ENCODE peak calls at places on chromosome 5, in seven cellular contexts. One of them, this sample, is unnamed.

GRCh38 chr5:147869112-147869511 is 9.4 kb upstream of the SCGB3A2 start:
- DNase-seq in brain microvascular endothelial cell: no peak
- DNase-seq in mucosa of descending colon: no peak
- DNase-seq in psoas muscle: no peak
- DNase-seq in GM20000: no peak
- DNase-seq in AG09309: no peak
- DNase-seq in foreskin fibroblast: no peak
- DNase-seq in this sample: no peak

GRCh38 chr5:101943784-101944183 is 352.3 kb downstream of the SLCO4C1 start:
- DNase-seq in foreskin fibroblast: no peak
- DNase-seq in mucosa of descending colon: no peak
- DNase-seq in AG09309: no peak
- DNase-seq in GM20000: no peak
- DNase-seq in psoas muscle: no peak
- DNase-seq in brain microvascular endothelial cell: no peak
- DNase-seq in this sample: no peak

GRCh38 chr5:76690027-76690679 is 25.8 kb upstream of the F2R start:
- DNase-seq in GM20000: no peak
- DNase-seq in psoas muscle: no peak
- DNase-seq in AG09309: no peak
- DNase-seq in foreskin fibroblast: no peak
- DNase-seq in mucosa of descending colon: no peak
- DNase-seq in brain microvascular endothelial cell: no peak
- DNase-seq in this sample: no peak

GRCh38 chr5:17219006-17219422 is 1.6 kb downstream of the BASP1 start:
- DNase-seq in mucosa of descending colon: peak
- DNase-seq in foreskin fibroblast: peak
- DNase-seq in brain microvascular endothelial cell: no peak
- DNase-seq in GM20000: peak
- DNase-seq in AG09309: no peak
- DNase-seq in psoas muscle: no peak
- DNase-seq in this sample: no peak

GRCh38 chr5:316210-317085 is 5.1 kb upstream of the AHRR start:
- DNase-seq in mucosa of descending colon: no peak
- DNase-seq in AG09309: no peak
- DNase-seq in psoas muscle: no peak
- DNase-seq in foreskin fibroblast: no peak
- DNase-seq in brain microvascular endothelial cell: no peak
- DNase-seq in GM20000: no peak
- DNase-seq in this sample: no peak

GRCh38 chr5:154528005-154528594 is 50.1 kb upstream of the HAND1 start:
- DNase-seq in mucosa of descending colon: no peak
- DNase-seq in GM20000: no peak
- DNase-seq in AG09309: no peak
- DNase-seq in foreskin fibroblast: no peak
- DNase-seq in brain microvascular endothelial cell: no peak
- DNase-seq in psoas muscle: no peak
- DNase-seq in this sample: no peak

GRCh38 chr5:173310861-173311515 is 17.2 kb downstream of the STC2 start:
- DNase-seq in AG09309: no peak
- DNase-seq in mucosa of descending colon: no peak
- DNase-seq in foreskin fibroblast: no peak
- DNase-seq in psoas muscle: no peak
- DNase-seq in brain microvascular endothelial cell: no peak
- DNase-seq in GM20000: no peak
- DNase-seq in this sample: no peak

GRCh38 chr5:66209350-66209749 is 65.2 kb downstream of the SREK1 start:
- DNase-seq in brain microvascular endothelial cell: no peak
- DNase-seq in AG09309: no peak
- DNase-seq in psoas muscle: no peak
- DNase-seq in GM20000: no peak
- DNase-seq in foreskin fibroblast: no peak
- DNase-seq in mucosa of descending colon: no peak
- DNase-seq in this sample: no peak

GRCh38 chr5:34687269-34688011 is 31.3 kb downstream of the RAI14 start:
- DNase-seq in brain microvascular endothelial cell: peak
- DNase-seq in AG09309: peak
- DNase-seq in mucosa of descending colon: no peak
- DNase-seq in psoas muscle: no peak
- DNase-seq in foreskin fibroblast: no peak
- DNase-seq in GM20000: no peak
- DNase-seq in this sample: no peak

GRCh38 chr5:125659316-125660071 is 763.7 kb upstream of the GRAMD2B start:
- DNase-seq in GM20000: no peak
- DNase-seq in brain microvascular endothelial cell: peak
- DNase-seq in mucosa of descending colon: no peak
- DNase-seq in AG09309: no peak
- DNase-seq in psoas muscle: no peak
- DNase-seq in foreskin fibroblast: peak
- DNase-seq in this sample: peak

GRCh38 chr5:53568868-53569267 is 8.4 kb downstream of the NDUFS4 start:
- DNase-seq in psoas muscle: no peak
- DNase-seq in brain microvascular endothelial cell: no peak
- DNase-seq in foreskin fibroblast: peak
- DNase-seq in AG09309: peak
- DNase-seq in mucosa of descending colon: no peak
- DNase-seq in GM20000: no peak
- DNase-seq in this sample: no peak

GRCh38 chr5:68339921-68340321 is 124.4 kb downstream of the PIK3R1 start:
- DNase-seq in mucosa of descending colon: no peak
- DNase-seq in AG09309: no peak
- DNase-seq in brain microvascular endothelial cell: peak
- DNase-seq in GM20000: no peak
- DNase-seq in psoas muscle: no peak
- DNase-seq in foreskin fibroblast: no peak
- DNase-seq in this sample: no peak

GRCh38 chr5:97998946-97999345 is 774.5 kb upstream of the RGMB start:
- DNase-seq in GM20000: no peak
- DNase-seq in psoas muscle: no peak
- DNase-seq in foreskin fibroblast: peak
- DNase-seq in AG09309: no peak
- DNase-seq in mucosa of descending colon: no peak
- DNase-seq in brain microvascular endothelial cell: no peak
- DNase-seq in this sample: peak

GRCh38 chr5:34822921-34823715 is 15.8 kb upstream of the TTC23L start:
- DNase-seq in mucosa of descending colon: no peak
- DNase-seq in GM20000: no peak
- DNase-seq in foreskin fibroblast: no peak
- DNase-seq in AG09309: no peak
- DNase-seq in brain microvascular endothelial cell: no peak
- DNase-seq in psoas muscle: no peak
- DNase-seq in this sample: no peak

GRCh38 chr5:142866563-142867275 is 96.5 kb downstream of the ARHGAP26 start:
- DNase-seq in foreskin fibroblast: no peak
- DNase-seq in psoas muscle: no peak
- DNase-seq in mucosa of descending colon: no peak
- DNase-seq in GM20000: peak
- DNase-seq in AG09309: no peak
- DNase-seq in brain microvascular endothelial cell: peak
- DNase-seq in this sample: peak

GRCh38 chr5:150641826-150642566 is 1.5 kb downstream of the SYNPO start:
- DNase-seq in brain microvascular endothelial cell: no peak
- DNase-seq in AG09309: no peak
- DNase-seq in mucosa of descending colon: no peak
- DNase-seq in GM20000: no peak
- DNase-seq in foreskin fibroblast: no peak
- DNase-seq in psoas muscle: no peak
- DNase-seq in this sample: no peak

GRCh38 chr5:159826351-159827222 is 89.7 kb upstream of the ADRA1B start:
- DNase-seq in psoas muscle: peak
- DNase-seq in AG09309: peak
- DNase-seq in mucosa of descending colon: no peak
- DNase-seq in GM20000: no peak
- DNase-seq in foreskin fibroblast: peak
- DNase-seq in brain microvascular endothelial cell: peak
- DNase-seq in this sample: no peak

GRCh38 chr5:53031695-53032096 is 42.5 kb downstream of the ITGA2 start:
- DNase-seq in AG09309: peak
- DNase-seq in GM20000: no peak
- DNase-seq in foreskin fibroblast: peak
- DNase-seq in mucosa of descending colon: no peak
- DNase-seq in psoas muscle: no peak
- DNase-seq in brain microvascular endothelial cell: peak
- DNase-seq in this sample: peak

GRCh38 chr5:56817306-56817986 is 2.1 kb downstream of the MAP3K1 start:
- DNase-seq in psoas muscle: no peak
- DNase-seq in AG09309: no peak
- DNase-seq in brain microvascular endothelial cell: no peak
- DNase-seq in mucosa of descending colon: no peak
- DNase-seq in GM20000: no peak
- DNase-seq in foreskin fibroblast: no peak
- DNase-seq in this sample: no peak

GRCh38 chr5:139711067-139711851 is 63.1 kb downstream of the CXXC5 start:
- DNase-seq in foreskin fibroblast: no peak
- DNase-seq in mucosa of descending colon: peak
- DNase-seq in GM20000: peak
- DNase-seq in brain microvascular endothelial cell: no peak
- DNase-seq in AG09309: no peak
- DNase-seq in psoas muscle: peak
- DNase-seq in this sample: no peak

GRCh38 chr5:179326176-179326997 is 18.9 kb downstream of the ADAMTS2 start:
- DNase-seq in psoas muscle: peak
- DNase-seq in mucosa of descending colon: peak
- DNase-seq in AG09309: peak
- DNase-seq in foreskin fibroblast: peak
- DNase-seq in brain microvascular endothelial cell: no peak
- DNase-seq in GM20000: no peak
- DNase-seq in this sample: peak

GRCh38 chr5:53169933-53170332 is 60.4 kb upstream of the MOCS2 start:
- DNase-seq in AG09309: no peak
- DNase-seq in foreskin fibroblast: no peak
- DNase-seq in psoas muscle: no peak
- DNase-seq in mucosa of descending colon: no peak
- DNase-seq in GM20000: no peak
- DNase-seq in brain microvascular endothelial cell: no peak
- DNase-seq in this sample: no peak

GRCh38 chr5:140111859-140112551 is 1.9 kb upstream of the PURA start:
- DNase-seq in psoas muscle: no peak
- DNase-seq in AG09309: no peak
- DNase-seq in mucosa of descending colon: no peak
- DNase-seq in brain microvascular endothelial cell: no peak
- DNase-seq in foreskin fibroblast: no peak
- DNase-seq in GM20000: no peak
- DNase-seq in this sample: no peak

GRCh38 chr5:3594514-3595101 is 1.0 kb upstream of the IRX1 start:
- DNase-seq in GM20000: peak
- DNase-seq in mucosa of descending colon: no peak
- DNase-seq in psoas muscle: no peak
- DNase-seq in foreskin fibroblast: peak
- DNase-seq in brain microvascular endothelial cell: no peak
- DNase-seq in AG09309: no peak
- DNase-seq in this sample: no peak
- TF ChIP-seq CTCF in GM20000: no peak
- TF ChIP-seq CTCF in mucosa of descending colon: no peak
- TF ChIP-seq CTCF in psoas muscle: no peak
- TF ChIP-seq CTCF in foreskin fibroblast: no peak
- TF ChIP-seq CTCF in brain microvascular endothelial cell: no peak
- TF ChIP-seq CTCF in AG09309: no peak
- TF ChIP-seq CTCF in this sample: no peak

GRCh38 chr5:6760003-6760402 is 46.8 kb downstream of the TENT4A start:
- DNase-seq in GM20000: no peak
- DNase-seq in AG09309: no peak
- DNase-seq in brain microvascular endothelial cell: no peak
- DNase-seq in psoas muscle: peak
- DNase-seq in foreskin fibroblast: no peak
- DNase-seq in mucosa of descending colon: no peak
- DNase-seq in this sample: no peak

GRCh38 chr5:6760636-6761035 is 47.4 kb downstream of the TENT4A start:
- DNase-seq in AG09309: no peak
- DNase-seq in GM20000: no peak
- DNase-seq in brain microvascular endothelial cell: no peak
- DNase-seq in foreskin fibroblast: no peak
- DNase-seq in psoas muscle: peak
- DNase-seq in mucosa of descending colon: no peak
- DNase-seq in this sample: no peak

GRCh38 chr5:6758201-6758600 is 45.0 kb downstream of the TENT4A start:
- DNase-seq in GM20000: no peak
- DNase-seq in psoas muscle: peak
- DNase-seq in brain microvascular endothelial cell: no peak
- DNase-seq in foreskin fibroblast: no peak
- DNase-seq in AG09309: no peak
- DNase-seq in mucosa of descending colon: no peak
- DNase-seq in this sample: no peak

GRCh38 chr5:6758706-6759105 is 45.5 kb downstream of the TENT4A start:
- DNase-seq in GM20000: no peak
- DNase-seq in AG09309: no peak
- DNase-seq in brain microvascular endothelial cell: no peak
- DNase-seq in psoas muscle: peak
- DNase-seq in mucosa of descending colon: no peak
- DNase-seq in foreskin fibroblast: no peak
- DNase-seq in this sample: no peak

GRCh38 chr5:6759401-6759800 is 46.2 kb downstream of the TENT4A start:
- DNase-seq in GM20000: no peak
- DNase-seq in brain microvascular endothelial cell: no peak
- DNase-seq in psoas muscle: peak
- DNase-seq in mucosa of descending colon: no peak
- DNase-seq in foreskin fibroblast: no peak
- DNase-seq in AG09309: no peak
- DNase-seq in this sample: no peak
- TF ChIP-seq CTCF in GM20000: no peak
- TF ChIP-seq CTCF in brain microvascular endothelial cell: no peak
- TF ChIP-seq CTCF in psoas muscle: no peak
- TF ChIP-seq CTCF in mucosa of descending colon: no peak
- TF ChIP-seq CTCF in foreskin fibroblast: no peak
- TF ChIP-seq CTCF in AG09309: no peak
- TF ChIP-seq CTCF in this sample: no peak

GRCh38 chr5:108484035-108484434 is 102.1 kb upstream of the FBXL17 start:
- DNase-seq in AG09309: no peak
- DNase-seq in foreskin fibroblast: no peak
- DNase-seq in GM20000: no peak
- DNase-seq in brain microvascular endothelial cell: no peak
- DNase-seq in mucosa of descending colon: no peak
- DNase-seq in psoas muscle: no peak
- DNase-seq in this sample: no peak

GRCh38 chr5:108481355-108481931 is 99.5 kb upstream of the FBXL17 start:
- DNase-seq in AG09309: peak
- DNase-seq in GM20000: peak
- DNase-seq in brain microvascular endothelial cell: peak
- DNase-seq in mucosa of descending colon: no peak
- DNase-seq in psoas muscle: no peak
- DNase-seq in foreskin fibroblast: peak
- DNase-seq in this sample: no peak
- TF ChIP-seq CTCF in AG09309: peak
- TF ChIP-seq CTCF in GM20000: no peak
- TF ChIP-seq CTCF in brain microvascular endothelial cell: peak
- TF ChIP-seq CTCF in mucosa of descending colon: no peak
- TF ChIP-seq CTCF in psoas muscle: no peak
- TF ChIP-seq CTCF in foreskin fibroblast: peak
- TF ChIP-seq CTCF in this sample: peak

DNA sequence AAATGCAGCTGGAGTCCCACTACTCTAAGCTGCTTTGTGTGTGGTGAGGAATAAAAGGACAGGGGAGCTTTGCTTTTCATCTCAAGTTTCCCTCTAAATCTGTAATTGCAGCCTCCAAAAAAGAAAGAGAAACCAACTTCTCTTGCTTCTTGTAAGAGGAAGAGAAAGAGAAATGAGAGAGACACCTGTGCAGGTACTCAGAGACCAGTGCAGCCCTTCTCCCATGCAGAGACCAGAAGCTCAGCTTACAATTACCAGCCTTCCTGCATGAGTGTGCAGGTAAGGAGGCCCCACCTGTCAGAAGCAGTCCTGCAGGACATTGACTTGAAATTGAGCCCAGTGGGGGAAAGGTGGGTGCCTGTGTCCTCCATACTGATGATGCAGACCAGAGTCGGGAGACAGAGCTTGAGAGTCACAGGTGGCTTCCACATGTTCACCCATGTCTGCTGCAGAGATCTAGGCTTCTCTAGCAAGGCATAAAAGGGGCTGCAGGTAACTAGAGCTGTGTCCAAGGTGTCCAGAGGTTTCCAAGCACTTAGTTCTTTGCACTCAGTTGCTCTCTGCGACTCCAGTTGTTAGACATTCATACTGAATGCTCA is 15.3 kb upstream of the MED10 start:
- DNase-seq in psoas muscle: no peak
- DNase-seq in brain microvascular endothelial cell: no peak
- DNase-seq in AG09309: no peak
- DNase-seq in foreskin fibroblast: no peak
- DNase-seq in GM20000: peak
- DNase-seq in mucosa of descending colon: no peak
- DNase-seq in this sample: no peak
- TF ChIP-seq CTCF in psoas muscle: no peak
- TF ChIP-seq CTCF in brain microvascular endothelial cell: no peak
- TF ChIP-seq CTCF in AG09309: no peak
- TF ChIP-seq CTCF in foreskin fibroblast: no peak
- TF ChIP-seq CTCF in GM20000: no peak
- TF ChIP-seq CTCF in mucosa of descending colon: no peak
- TF ChIP-seq CTCF in this sample: no peak